ENCODE peak calls at places on chromosomes 7 and 10, in four cellular contexts. L is cardiac muscle cell, F is fibroblast of the aortic adventitia, H is AG04450. Z is an unnamed sample.

GRCh38 chr7:46811529-46811928 is 770.4 kb downstream of the TNS3 start:
- DNase-seq in L (no peak), F (peak), H (peak), Z (peak)

GRCh38 chr7:108382932-108383331 is 73.3 kb downstream of the NRCAM start:
- DNase-seq in L (no peak), F (no peak), H (no peak), Z (no peak)

GRCh38 chr10:17028843-17029580 is 100.6 kb downstream of the CUBN start:
- DNase-seq in L (no peak), F (no peak), H (no peak), Z (no peak)

GRCh38 chr10:13001041-13001886 is at the start of gene CCDC3:
- DNase-seq in L (peak), F (no peak), H (no peak), Z (no peak)

GRCh38 chr10:33675235-33675634 is 340.8 kb upstream of the NRP1 start:
- DNase-seq in L (no peak), F (peak), H (no peak), Z (peak)

GRCh38 chr10:97039538-97040247 is 146.1 kb downstream of the SLIT1 start:
- DNase-seq in L (no peak), F (no peak), H (no peak), Z (no peak)

GRCh38 chr7:33674804-33675411 is 230.4 kb upstream of the BMPER start:
- DNase-seq in L (no peak), F (no peak), H (no peak), Z (no peak)

GRCh38 chr7:123727071-123727837 is 21.5 kb downstream of the WASL start:
- DNase-seq in L (no peak), F (peak), H (peak), Z (peak)

GRCh38 chr7:70640266-70640833 is 491.6 kb upstream of the GALNT17 start:
- DNase-seq in L (no peak), F (peak), H (peak), Z (no peak)

GRCh38 chr10:24207781-24208611 is 942 bp upstream of the KIAA1217 start:
- DNase-seq in L (peak), F (peak), H (no peak), Z (no peak)

GRCh38 chr7:111485981-111486380 is 76.3 kb downstream of the IMMP2L start:
- DNase-seq in L (no peak), F (no peak), H (no peak), Z (no peak)

GRCh38 chr7:140621326-140622035 is 19.1 kb downstream of the DENND2A start:
- DNase-seq in L (no peak), F (peak), H (no peak), Z (peak)

GRCh38 chr7:92880212-92881090 is 44.1 kb upstream of the CDK6 start:
- DNase-seq in L (peak), F (peak), H (no peak), Z (no peak)

GRCh38 chr7:77913977-77914607 is 115.5 kb downstream of the PHTF2 start:
- DNase-seq in L (no peak), F (peak), H (no peak), Z (no peak)

GRCh38 chr7:69939317-69939716 is 341.0 kb downstream of the AUTS2 start:
- DNase-seq in L (no peak), F (no peak), H (no peak), Z (no peak)

GRCh38 chr7:90303241-90303640 is 17.9 kb downstream of the FAM237B start:
- DNase-seq in L (no peak), F (no peak), H (no peak), Z (no peak)

GRCh38 chr7:102270176-102270887 is 16.3 kb upstream of the SH2B2 start:
- DNase-seq in L (no peak), F (no peak), H (no peak), Z (peak)

GRCh38 chr7:128890306-128891109 is 20.0 kb downstream of the KCP start:
- DNase-seq in L (no peak), F (no peak), H (no peak), Z (no peak)

GRCh38 chr10:62388328-62388727 is 14.2 kb downstream of the ZNF365 start:
- DNase-seq in L (no peak), F (no peak), H (no peak), Z (no peak)

GRCh38 chr10:124508070-124508667 is 46.5 kb downstream of the LHPP start:
- DNase-seq in L (no peak), F (no peak), H (no peak), Z (no peak)

GRCh38 chr10:100784126-100784525 is 38.7 kb downstream of the PAX2 start:
- DNase-seq in L (no peak), F (no peak), H (no peak), Z (no peak)

GRCh38 chr10:78316451-78316931 is 282.8 kb downstream of the RPS24 start:
- DNase-seq in L (no peak), F (peak), H (no peak), Z (peak)

GRCh38 chr7:127208351-127208750 is 44.4 kb downstream of the GRM8 start:
- DNase-seq in L (no peak), F (no peak), H (no peak), Z (no peak)

GRCh38 chr7:21939136-21939857 is 6.4 kb downstream of the CDCA7L start:
- DNase-seq in L (peak), F (peak), H (no peak), Z (no peak)

GRCh38 chr10:50552771-50553535 is 70.8 kb downstream of the SGMS1 start:
- DNase-seq in L (no peak), F (no peak), H (no peak), Z (no peak)
- TF ChIP-seq CTCF in L (peak), F (peak), H (peak), Z (peak)

GRCh38 chr7:116571037-116571436 is 46.2 kb downstream of the CAV1 start:
- DNase-seq in L (no peak), F (peak), H (no peak), Z (peak)
- H3K4me3 ChIP-seq in L (no peak), F (no peak), H (no peak), Z (no peak)

GRCh38 chr10:44858017-44858371 is 53.1 kb upstream of the TMEM72 start:
- DNase-seq in L (no peak), F (no peak), H (no peak), Z (no peak)
- TF ChIP-seq CTCF in L (no peak), F (no peak), H (no peak), Z (no peak)

GRCh38 chr7:151124899-151125399 is 38.7 kb downstream of the AGAP3 start:
- DNase-seq in L (no peak), F (no peak), H (no peak), Z (no peak)
- H3K4me3 ChIP-seq in L (no peak), F (no peak), H (no peak), Z (no peak)